ENCODE peak calls at places on chromosomes 16 and 17, in eight cellular contexts. One of them, this sample, is unnamed.
A peak's percentile ranks its signal among the peaks of the same experiment; 100 is the strongest.

GRCh38 chr17:79971651-79972050 is 64.0 kb downstream of the TBC1D16 start:
- DNase-seq in thoracic aorta: no peak
- DNase-seq in heart left ventricle: no peak
- DNase-seq in CD8-positive, alpha-beta memory T cell: peak; percentile 19
- DNase-seq in lung: no peak
- DNase-seq in AG04450: no peak
- DNase-seq in heart right ventricle: no peak
- DNase-seq in adrenal gland: no peak
- DNase-seq in this sample: no peak

GRCh38 chr17:28725660-28726395 is at the start of gene TLCD1:
- DNase-seq in thoracic aorta: no peak
- DNase-seq in heart left ventricle: peak; percentile 67
- DNase-seq in CD8-positive, alpha-beta memory T cell: peak; percentile 71
- DNase-seq in lung: peak; percentile 79
- DNase-seq in AG04450: no peak
- DNase-seq in heart right ventricle: peak; percentile 39
- DNase-seq in adrenal gland: peak; percentile 71
- DNase-seq in this sample: peak; percentile 64

GRCh38 chr17:81097943-81098308 is 63.0 kb downstream of the BAIAP2 start:
- DNase-seq in thoracic aorta: no peak
- DNase-seq in heart left ventricle: peak; percentile 63
- DNase-seq in CD8-positive, alpha-beta memory T cell: no peak
- DNase-seq in lung: no peak
- DNase-seq in AG04450: no peak
- DNase-seq in heart right ventricle: peak; percentile 25
- DNase-seq in adrenal gland: peak; percentile 57
- DNase-seq in this sample: peak; percentile 70

GRCh38 chr17:64170286-64170685 is 40.3 kb upstream of the ERN1 start:
- DNase-seq in thoracic aorta: no peak
- DNase-seq in heart left ventricle: no peak
- DNase-seq in CD8-positive, alpha-beta memory T cell: no peak
- DNase-seq in lung: no peak
- DNase-seq in AG04450: no peak
- DNase-seq in heart right ventricle: no peak
- DNase-seq in adrenal gland: no peak
- DNase-seq in this sample: no peak

GRCh38 chr17:4641297-4642195 is at the start of gene ALOX15:
- DNase-seq in thoracic aorta: no peak
- DNase-seq in heart left ventricle: no peak
- DNase-seq in CD8-positive, alpha-beta memory T cell: no peak
- DNase-seq in lung: no peak
- DNase-seq in AG04450: no peak
- DNase-seq in heart right ventricle: no peak
- DNase-seq in adrenal gland: no peak
- DNase-seq in this sample: no peak

GRCh38 chr17:56929362-56929969 is 15.6 kb upstream of the TRIM25 start:
- DNase-seq in thoracic aorta: no peak
- DNase-seq in heart left ventricle: no peak
- DNase-seq in CD8-positive, alpha-beta memory T cell: no peak
- DNase-seq in lung: no peak
- DNase-seq in AG04450: no peak
- DNase-seq in heart right ventricle: no peak
- DNase-seq in adrenal gland: no peak
- DNase-seq in this sample: no peak

GRCh38 chr17:46771601-46772012 is 46.9 kb downstream of the WNT3 start:
- DNase-seq in thoracic aorta: no peak
- DNase-seq in heart left ventricle: no peak
- DNase-seq in CD8-positive, alpha-beta memory T cell: peak; percentile 43
- DNase-seq in lung: no peak
- DNase-seq in AG04450: no peak
- DNase-seq in heart right ventricle: no peak
- DNase-seq in adrenal gland: no peak
- DNase-seq in this sample: no peak

GRCh38 chr16:24255446-24256352 is at the start of gene CACNG3:
- DNase-seq in thoracic aorta: no peak
- DNase-seq in heart left ventricle: peak; percentile 41
- DNase-seq in CD8-positive, alpha-beta memory T cell: peak; percentile 64
- DNase-seq in lung: no peak
- DNase-seq in AG04450: no peak
- DNase-seq in heart right ventricle: peak; percentile 36
- DNase-seq in adrenal gland: peak; percentile 22
- DNase-seq in this sample: peak; percentile 42

GRCh38 chr16:29962344-29962994 is 590 bp downstream of the TMEM219 start:
- DNase-seq in thoracic aorta: no peak
- DNase-seq in heart left ventricle: no peak
- DNase-seq in CD8-positive, alpha-beta memory T cell: no peak
- DNase-seq in lung: no peak
- DNase-seq in AG04450: peak; percentile 4
- DNase-seq in heart right ventricle: peak; percentile 41
- DNase-seq in adrenal gland: no peak
- DNase-seq in this sample: peak; percentile 30

GRCh38 chr16:86103320-86103719 is 204.4 kb downstream of the IRF8 start:
- DNase-seq in thoracic aorta: no peak
- DNase-seq in heart left ventricle: no peak
- DNase-seq in CD8-positive, alpha-beta memory T cell: no peak
- DNase-seq in lung: no peak
- DNase-seq in AG04450: no peak
- DNase-seq in heart right ventricle: no peak
- DNase-seq in adrenal gland: no peak
- DNase-seq in this sample: no peak

GRCh38 chr16:23974223-23974622 is 138.4 kb downstream of the PRKCB start:
- DNase-seq in thoracic aorta: no peak
- DNase-seq in heart left ventricle: no peak
- DNase-seq in CD8-positive, alpha-beta memory T cell: no peak
- DNase-seq in lung: no peak
- DNase-seq in AG04450: no peak
- DNase-seq in heart right ventricle: no peak
- DNase-seq in adrenal gland: no peak
- DNase-seq in this sample: no peak

GRCh38 chr17:70168979-70169706 is at the start of gene KCNJ2:
- DNase-seq in thoracic aorta: peak; percentile 9
- DNase-seq in heart left ventricle: peak; percentile 94
- DNase-seq in CD8-positive, alpha-beta memory T cell: no peak
- DNase-seq in lung: peak; percentile 91
- DNase-seq in AG04450: no peak
- DNase-seq in heart right ventricle: peak; percentile 88
- DNase-seq in adrenal gland: peak; percentile 83
- DNase-seq in this sample: peak; percentile 70

GRCh38 chr17:78915872-78916632 is 9.1 kb downstream of the TIMP2 start:
- DNase-seq in thoracic aorta: no peak
- DNase-seq in heart left ventricle: peak; percentile 66
- DNase-seq in CD8-positive, alpha-beta memory T cell: no peak
- DNase-seq in lung: peak; percentile 61
- DNase-seq in AG04450: no peak
- DNase-seq in heart right ventricle: peak; percentile 58
- DNase-seq in adrenal gland: peak; percentile 78
- DNase-seq in this sample: peak; percentile 93

GRCh38 chr17:66523378-66524174 is 221.2 kb downstream of the PRKCA start:
- DNase-seq in thoracic aorta: no peak
- DNase-seq in heart left ventricle: no peak
- DNase-seq in CD8-positive, alpha-beta memory T cell: no peak
- DNase-seq in lung: no peak
- DNase-seq in AG04450: peak; percentile 67
- DNase-seq in heart right ventricle: no peak
- DNase-seq in adrenal gland: no peak
- DNase-seq in this sample: no peak

GRCh38 chr17:34979650-34980352 is 511 bp upstream of the LIG3 start:
- DNase-seq in thoracic aorta: no peak
- DNase-seq in heart left ventricle: no peak
- DNase-seq in CD8-positive, alpha-beta memory T cell: no peak
- DNase-seq in lung: no peak
- DNase-seq in AG04450: no peak
- DNase-seq in heart right ventricle: no peak
- DNase-seq in adrenal gland: no peak
- DNase-seq in this sample: no peak

GRCh38 chr16:57788252-57788841 is 13.9 kb downstream of the KIFC3 start:
- DNase-seq in thoracic aorta: no peak
- DNase-seq in heart left ventricle: no peak
- DNase-seq in CD8-positive, alpha-beta memory T cell: no peak
- DNase-seq in lung: no peak
- DNase-seq in AG04450: no peak
- DNase-seq in heart right ventricle: no peak
- DNase-seq in adrenal gland: no peak
- DNase-seq in this sample: no peak
- H3K27ac ChIP-seq in thoracic aorta: no peak overlapping the region
- H3K27ac ChIP-seq in heart left ventricle: peak overlapping the region; percentile 70
- H3K27ac ChIP-seq in CD8-positive, alpha-beta memory T cell: no peak overlapping the region
- H3K27ac ChIP-seq in lung: no peak overlapping the region
- H3K27ac ChIP-seq in AG04450: no peak overlapping the region
- H3K27ac ChIP-seq in heart right ventricle: peak overlapping the region; percentile 79
- H3K27ac ChIP-seq in adrenal gland: no peak overlapping the region
- H3K27ac ChIP-seq in this sample: no peak overlapping the region

GRCh38 chr17:77213778-77214132 is 73.0 kb downstream of the SEC14L1 start:
- DNase-seq in thoracic aorta: no peak
- DNase-seq in heart left ventricle: no peak
- DNase-seq in CD8-positive, alpha-beta memory T cell: no peak
- DNase-seq in lung: no peak
- DNase-seq in AG04450: no peak
- DNase-seq in heart right ventricle: no peak
- DNase-seq in adrenal gland: no peak
- DNase-seq in this sample: no peak
- H3K27ac ChIP-seq in thoracic aorta: no peak overlapping the region
- H3K27ac ChIP-seq in heart left ventricle: no peak overlapping the region
- H3K27ac ChIP-seq in CD8-positive, alpha-beta memory T cell: no peak overlapping the region
- H3K27ac ChIP-seq in lung: no peak overlapping the region
- H3K27ac ChIP-seq in AG04450: no peak overlapping the region
- H3K27ac ChIP-seq in heart right ventricle: peak overlapping the region; percentile 32
- H3K27ac ChIP-seq in adrenal gland: no peak overlapping the region
- H3K27ac ChIP-seq in this sample: no peak overlapping the region

GRCh38 chr16:19712418-19713058 is 5.5 kb downstream of the KNOP1 start:
- DNase-seq in thoracic aorta: no peak
- DNase-seq in heart left ventricle: no peak
- DNase-seq in CD8-positive, alpha-beta memory T cell: no peak
- DNase-seq in lung: no peak
- DNase-seq in AG04450: no peak
- DNase-seq in heart right ventricle: no peak
- DNase-seq in adrenal gland: no peak
- DNase-seq in this sample: no peak

GRCh38 chr16:19713697-19714096 is 4.3 kb downstream of the KNOP1 start:
- DNase-seq in thoracic aorta: no peak
- DNase-seq in heart left ventricle: no peak
- DNase-seq in CD8-positive, alpha-beta memory T cell: no peak
- DNase-seq in lung: no peak
- DNase-seq in AG04450: no peak
- DNase-seq in heart right ventricle: no peak
- DNase-seq in adrenal gland: no peak
- DNase-seq in this sample: no peak

GRCh38 chr16:19710191-19710908 is 7.7 kb downstream of the KNOP1 start:
- DNase-seq in thoracic aorta: no peak
- DNase-seq in heart left ventricle: no peak
- DNase-seq in CD8-positive, alpha-beta memory T cell: no peak
- DNase-seq in lung: no peak
- DNase-seq in AG04450: no peak
- DNase-seq in heart right ventricle: no peak
- DNase-seq in adrenal gland: no peak
- DNase-seq in this sample: no peak

GRCh38 chr16:19710991-19711545 is 7.0 kb downstream of the KNOP1 start:
- DNase-seq in thoracic aorta: no peak
- DNase-seq in heart left ventricle: no peak
- DNase-seq in CD8-positive, alpha-beta memory T cell: no peak
- DNase-seq in lung: no peak
- DNase-seq in AG04450: no peak
- DNase-seq in heart right ventricle: no peak
- DNase-seq in adrenal gland: no peak
- DNase-seq in this sample: no peak

GRCh38 chr16:19711643-19712042 is 6.4 kb downstream of the KNOP1 start:
- DNase-seq in thoracic aorta: no peak
- DNase-seq in heart left ventricle: no peak
- DNase-seq in CD8-positive, alpha-beta memory T cell: no peak
- DNase-seq in lung: no peak
- DNase-seq in AG04450: no peak
- DNase-seq in heart right ventricle: no peak
- DNase-seq in adrenal gland: no peak
- DNase-seq in this sample: no peak
- H3K27ac ChIP-seq in thoracic aorta: no peak overlapping the region
- H3K27ac ChIP-seq in heart left ventricle: no peak overlapping the region
- H3K27ac ChIP-seq in CD8-positive, alpha-beta memory T cell: no peak overlapping the region
- H3K27ac ChIP-seq in lung: peak overlapping the region; percentile 28
- H3K27ac ChIP-seq in AG04450: no peak overlapping the region
- H3K27ac ChIP-seq in heart right ventricle: peak overlapping the region; percentile 76
- H3K27ac ChIP-seq in adrenal gland: no peak overlapping the region
- H3K27ac ChIP-seq in this sample: no peak overlapping the region

GRCh38 chr16:84822990-84823389 is 3.2 kb downstream of the CRISPLD2 start:
- DNase-seq in thoracic aorta: no peak
- DNase-seq in heart left ventricle: no peak
- DNase-seq in CD8-positive, alpha-beta memory T cell: no peak
- DNase-seq in lung: no peak
- DNase-seq in AG04450: no peak
- DNase-seq in heart right ventricle: no peak
- DNase-seq in adrenal gland: no peak
- DNase-seq in this sample: no peak

GRCh38 chr16:84823484-84823883 is 3.7 kb downstream of the CRISPLD2 start:
- DNase-seq in thoracic aorta: no peak
- DNase-seq in heart left ventricle: peak; percentile 18
- DNase-seq in CD8-positive, alpha-beta memory T cell: no peak
- DNase-seq in lung: no peak
- DNase-seq in AG04450: no peak
- DNase-seq in heart right ventricle: no peak
- DNase-seq in adrenal gland: no peak
- DNase-seq in this sample: no peak

GRCh38 chr16:84821179-84821578 is 1.4 kb downstream of the CRISPLD2 start:
- DNase-seq in thoracic aorta: no peak
- DNase-seq in heart left ventricle: no peak
- DNase-seq in CD8-positive, alpha-beta memory T cell: no peak
- DNase-seq in lung: no peak
- DNase-seq in AG04450: no peak
- DNase-seq in heart right ventricle: no peak
- DNase-seq in adrenal gland: no peak
- DNase-seq in this sample: no peak

GRCh38 chr16:84820771-84821170 is 986 bp downstream of the CRISPLD2 start:
- DNase-seq in thoracic aorta: no peak
- DNase-seq in heart left ventricle: peak; percentile 24
- DNase-seq in CD8-positive, alpha-beta memory T cell: no peak
- DNase-seq in lung: no peak
- DNase-seq in AG04450: no peak
- DNase-seq in heart right ventricle: no peak
- DNase-seq in adrenal gland: no peak
- DNase-seq in this sample: no peak

GRCh38 chr16:84821728-84822676 is 2.2 kb downstream of the CRISPLD2 start:
- DNase-seq in thoracic aorta: no peak
- DNase-seq in heart left ventricle: peak; percentile 50
- DNase-seq in CD8-positive, alpha-beta memory T cell: no peak
- DNase-seq in lung: no peak
- DNase-seq in AG04450: no peak
- DNase-seq in heart right ventricle: peak; percentile 61
- DNase-seq in adrenal gland: no peak
- DNase-seq in this sample: no peak
- H3K27ac ChIP-seq in thoracic aorta: no peak overlapping the region
- H3K27ac ChIP-seq in heart left ventricle: peak overlapping the region; percentile 97
- H3K27ac ChIP-seq in CD8-positive, alpha-beta memory T cell: no peak overlapping the region
- H3K27ac ChIP-seq in lung: peak overlapping the region; percentile 73
- H3K27ac ChIP-seq in AG04450: no peak overlapping the region
- H3K27ac ChIP-seq in heart right ventricle: peak overlapping the region; percentile 89
- H3K27ac ChIP-seq in adrenal gland: no peak overlapping the region
- H3K27ac ChIP-seq in this sample: no peak overlapping the region

GRCh38 chr17:40247926-40248495 is 28.9 kb downstream of the WIPF2 start:
- DNase-seq in thoracic aorta: no peak
- DNase-seq in heart left ventricle: no peak
- DNase-seq in CD8-positive, alpha-beta memory T cell: no peak
- DNase-seq in lung: peak; percentile 41
- DNase-seq in AG04450: no peak
- DNase-seq in heart right ventricle: no peak
- DNase-seq in adrenal gland: peak; percentile 29
- DNase-seq in this sample: peak; percentile 56
- H3K27ac ChIP-seq in thoracic aorta: no peak overlapping the region
- H3K27ac ChIP-seq in heart left ventricle: no peak overlapping the region
- H3K27ac ChIP-seq in CD8-positive, alpha-beta memory T cell: no peak overlapping the region
- H3K27ac ChIP-seq in lung: no peak overlapping the region
- H3K27ac ChIP-seq in AG04450: no peak overlapping the region
- H3K27ac ChIP-seq in heart right ventricle: no peak overlapping the region
- H3K27ac ChIP-seq in adrenal gland: no peak overlapping the region
- H3K27ac ChIP-seq in this sample: no peak overlapping the region